ENCODE peak calls at places on chromosomes 13 and 19, in eight cellular contexts. U is esophagus squamous epithelium; K is effector memory CD4-positive, alpha-beta T cell; A is AG04450; J is heart right ventricle; M is lung; C is left ventricle myocardium inferior; I is kidney. B is an unnamed sample.

GRCh38 chr13:29861694-29862110 is 11.3 kb upstream of the UBL3 start:
- DNase-seq in U (no peak), K (no peak), A (peak; percentile 84), J (no peak), M (no peak), C (no peak), I (no peak), B (no peak)

GRCh38 chr19:57903298-57904174 is 12.9 kb downstream of the ZNF417 start:
- DNase-seq in U (no peak), K (no peak), A (no peak), J (no peak), M (no peak), C (no peak), I (no peak), B (no peak)

GRCh38 chr19:1811942-1812425 is at the start of gene ATP8B3:
- DNase-seq in U (no peak), K (peak; percentile 74), A (no peak), J (no peak), M (no peak), C (no peak), I (no peak), B (no peak)

GRCh38 chr13:107824636-107825035 is 390.7 kb downstream of the LIG4 start:
- DNase-seq in U (no peak), K (no peak), A (no peak), J (no peak), M (no peak), C (no peak), I (no peak), B (no peak)

GRCh38 chr13:99347911-99348451 is 40.8 kb upstream of the GPR183 start:
- DNase-seq in U (no peak), K (no peak), A (no peak), J (no peak), M (no peak), C (no peak), I (no peak), B (no peak)

GRCh38 chr19:54041969-54042606 is 21.6 kb downstream of the VSTM1 start:
- DNase-seq in U (no peak), K (no peak), A (no peak), J (no peak), M (no peak), C (no peak), I (no peak), B (no peak)

GRCh38 chr13:101552286-101552685 is 99.8 kb downstream of the ITGBL1 start:
- DNase-seq in U (no peak), K (no peak), A (no peak), J (no peak), M (no peak), C (no peak), I (no peak), B (no peak)

GRCh38 chr19:4326837-4327251 is 11.8 kb downstream of the STAP2 start:
- DNase-seq in U (no peak), K (no peak), A (no peak), J (no peak), M (no peak), C (no peak), I (no peak), B (peak; percentile 41)

GRCh38 chr13:63516124-63516523 is 2100.5 kb upstream of the PCDH20 start:
- DNase-seq in U (no peak), K (no peak), A (no peak), J (no peak), M (no peak), C (no peak), I (no peak), B (no peak)

GRCh38 chr13:84132491-84132890 is 250.2 kb upstream of the SLITRK1 start:
- DNase-seq in U (no peak), K (no peak), A (no peak), J (no peak), M (no peak), C (no peak), I (no peak), B (no peak)

GRCh38 chr13:84127597-84128128 is 245.4 kb upstream of the SLITRK1 start:
- DNase-seq in U (no peak), K (no peak), A (no peak), J (no peak), M (no peak), C (no peak), I (peak; percentile 37), B (no peak)

GRCh38 chr13:84130739-84131138 is 248.5 kb upstream of the SLITRK1 start:
- DNase-seq in U (no peak), K (no peak), A (no peak), J (no peak), M (no peak), C (no peak), I (no peak), B (no peak)

GRCh38 chr13:84126671-84127171 is 244.4 kb upstream of the SLITRK1 start:
- DNase-seq in U (no peak), K (no peak), A (no peak), J (no peak), M (no peak), C (no peak), I (peak; percentile 54), B (no peak)

GRCh38 chr13:84131249-84131648 is 249.0 kb upstream of the SLITRK1 start:
- DNase-seq in U (no peak), K (no peak), A (no peak), J (no peak), M (no peak), C (no peak), I (no peak), B (no peak)
- H3K9me3 ChIP-seq in U (no peaks in the 10 kb centered on the region), K (no peaks in the 10 kb centered on the region), A (peaks cover 3% of the 10 kb centered on the region), J (no peaks in the 10 kb centered on the region), M (no peaks in the 10 kb centered on the region), C (no peaks in the 10 kb centered on the region), I (no peaks in the 10 kb centered on the region), B (no peaks in the 10 kb centered on the region)

DNA sequence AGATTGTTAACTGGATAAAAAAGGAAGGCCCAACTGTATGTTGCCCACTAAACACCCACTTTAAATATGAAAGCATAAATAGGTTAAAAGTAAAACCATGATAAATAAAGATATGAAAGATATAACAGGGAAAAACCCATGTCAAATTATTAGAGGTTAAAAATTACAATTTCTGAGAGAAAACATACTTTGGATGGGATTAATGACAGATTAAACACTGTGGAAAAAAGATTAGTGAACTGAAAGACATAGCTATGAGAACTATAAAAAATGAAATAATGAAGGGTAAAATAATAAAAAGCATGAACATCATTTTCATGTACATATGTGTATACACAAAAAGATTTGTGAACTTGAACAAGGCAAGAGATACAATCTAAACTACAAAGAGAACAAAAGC is 2.2 kb upstream of the ZNF577 start:
- DNase-seq in U (no peak), K (no peak), A (no peak), J (no peak), M (no peak), C (no peak), I (no peak), B (no peak)
- H3K9me3 ChIP-seq in U (peaks cover 10% of the 10 kb centered on the region), K (peaks cover 78% of the 10 kb centered on the region), A (peaks cover 34% of the 10 kb centered on the region), J (peaks cover 15% of the 10 kb centered on the region), M (peaks cover 25% of the 10 kb centered on the region), C (peaks cover 67% of the 10 kb centered on the region), I (peaks cover 56% of the 10 kb centered on the region), B (peaks cover 18% of the 10 kb centered on the region)

DNA sequence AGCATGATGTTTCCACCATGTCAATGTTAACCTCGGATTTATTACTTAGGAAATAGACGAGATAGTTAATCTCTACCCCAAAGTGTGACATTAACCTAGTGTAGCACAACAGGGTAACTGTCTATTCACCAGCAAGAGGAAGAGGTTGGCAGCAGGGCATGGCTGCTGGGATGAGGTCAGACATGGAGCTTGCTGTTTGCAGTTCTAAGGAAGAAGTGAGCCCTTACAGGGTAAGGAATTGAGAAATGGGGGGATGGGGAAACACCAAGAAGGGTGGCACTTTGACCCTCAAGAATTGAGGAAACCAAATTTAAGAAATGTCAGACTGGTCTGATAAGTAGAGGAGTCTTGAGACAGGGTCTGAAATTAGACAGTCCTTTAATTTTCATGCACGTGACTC is 62.4 kb downstream of the MBD3L2B start:
- DNase-seq in U (no peak), K (no peak), A (no peak), J (no peak), M (no peak), C (no peak), I (no peak), B (no peak)
- H3K9me3 ChIP-seq in U (no peaks in the 10 kb centered on the region), K (no peaks in the 10 kb centered on the region), A (peaks cover 19% of the 10 kb centered on the region), J (no peaks in the 10 kb centered on the region), M (no peaks in the 10 kb centered on the region), C (peaks cover 14% of the 10 kb centered on the region), I (peaks cover 6% of the 10 kb centered on the region), B (peaks cover 1% of the 10 kb centered on the region)

GRCh38 chr19:29173896-29174295 is 39.1 kb downstream of the UQCRFS1 start:
- DNase-seq in U (no peak), K (no peak), A (no peak), J (no peak), M (no peak), C (no peak), I (no peak), B (no peak)
- H3K9me3 ChIP-seq in U (no peaks in the 10 kb centered on the region), K (no peaks in the 10 kb centered on the region), A (peaks cover 6% of the 10 kb centered on the region), J (no peaks in the 10 kb centered on the region), M (peaks cover 11% of the 10 kb centered on the region), C (peaks cover 69% of the 10 kb centered on the region), I (peaks cover 14% of the 10 kb centered on the region), B (no peaks in the 10 kb centered on the region)

DNA sequence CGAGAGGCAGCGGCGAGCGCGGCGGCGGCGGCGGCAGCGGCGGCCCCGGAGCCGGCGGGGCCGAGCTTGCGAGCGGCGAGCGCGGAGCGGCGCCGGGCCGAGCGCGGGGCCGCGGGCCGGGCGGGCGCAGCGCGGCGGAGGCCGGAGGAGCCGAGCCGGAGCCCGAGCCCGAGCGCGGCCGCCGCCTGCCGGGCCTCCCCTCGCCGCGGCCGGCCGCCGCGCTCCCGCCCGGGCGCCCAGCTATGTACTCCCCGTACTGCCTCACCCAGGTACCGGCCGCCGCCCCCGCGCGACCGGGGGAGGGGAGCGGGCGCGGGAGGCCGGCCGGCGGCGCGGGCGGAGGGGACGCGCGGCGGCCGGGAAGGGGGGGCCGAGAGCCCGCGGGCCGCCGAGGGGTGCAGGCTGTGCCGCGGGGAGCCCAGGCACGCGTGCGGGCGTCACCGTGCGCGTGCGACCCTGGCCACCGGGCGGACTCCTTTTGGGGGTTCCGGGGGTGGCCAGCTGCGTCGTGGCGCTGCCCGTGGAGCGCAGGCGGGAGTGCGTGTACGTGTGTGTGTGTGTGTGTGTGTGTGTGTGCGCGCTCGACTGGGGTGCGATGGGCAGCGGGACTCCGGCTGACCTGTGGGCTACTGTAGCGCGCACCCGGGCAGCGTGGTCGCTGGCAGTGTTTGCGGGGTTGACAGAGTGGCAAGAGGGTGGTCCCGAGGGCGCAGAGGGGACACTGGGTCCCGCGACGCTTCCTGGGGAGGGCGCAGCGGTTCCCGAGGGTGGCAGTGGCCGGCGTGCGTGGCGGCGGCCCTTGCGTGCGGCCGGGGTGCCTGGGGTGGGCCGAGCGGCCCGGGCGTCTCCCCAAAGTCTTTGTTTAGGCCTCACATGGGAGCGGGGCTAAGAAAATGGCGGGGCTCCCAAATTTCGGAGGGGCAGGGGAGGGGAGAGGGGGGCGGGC is 594 bp downstream of the NFIX start:
- DNase-seq in U (no peak), K (no peak), A (no peak), J (peak; percentile 61), M (no peak), C (no peak), I (peak; percentile 80), B (no peak)
- H3K9me3 ChIP-seq in U (no peaks in the 10 kb centered on the region), K (no peaks in the 10 kb centered on the region), A (no peaks in the 10 kb centered on the region), J (no peaks in the 10 kb centered on the region), M (no peaks in the 10 kb centered on the region), C (no peaks in the 10 kb centered on the region), I (no peaks in the 10 kb centered on the region), B (no peaks in the 10 kb centered on the region)